ENCODE peak calls at places on chromosome 9, in six cellular contexts. U, X, M, F, E and N are unnamed samples.

GRCh38 chr9:129761901-129762359 is 9.1 kb upstream of the PTGES start:
- DNase-seq in U (no peak), X (peak; percentile 81), M (peak; percentile 75), F (no peak), E (no peak), N (no peak)

GRCh38 chr9:87792831-87793288 is 66.9 kb downstream of the CTSL start:
- DNase-seq in U (no peak), X (peak; percentile 95), M (peak; percentile 19), F (no peak), E (no peak), N (peak; percentile 62)

GRCh38 chr9:36903541-36904435 is 130.3 kb downstream of the PAX5 start:
- DNase-seq in U (no peak), X (peak; percentile 85), M (no peak), F (no peak), E (no peak), N (no peak)

GRCh38 chr9:33080534-33080933 is 4.1 kb upstream of the SMU1 start:
- DNase-seq in U (no peak), X (no peak), M (no peak), F (no peak), E (no peak), N (no peak)

GRCh38 chr9:28234899-28235277 is 661.6 kb upstream of the C9orf72 start:
- DNase-seq in U (no peak), X (peak; percentile 69), M (peak; percentile 37), F (no peak), E (no peak), N (no peak)

GRCh38 chr9:545480-545879 is 296.0 kb upstream of the DMRT1 start:
- DNase-seq in U (no peak), X (no peak), M (no peak), F (no peak), E (no peak), N (peak; percentile 42)

GRCh38 chr9:127455299-127455992 is 4.1 kb downstream of the LRSAM1 start:
- DNase-seq in U (no peak), X (no peak), M (no peak), F (no peak), E (no peak), N (peak; percentile 44)

GRCh38 chr9:21995652-21996275 is 1.2 kb downstream of the CDKN2B-AS1 start:
- DNase-seq in U (peak; percentile 33), X (peak; percentile 73), M (no peak), F (no peak), E (peak; percentile 93), N (peak; percentile 49)

GRCh38 chr9:76818271-76818670 is 54.0 kb downstream of the PCA3 start:
- DNase-seq in U (no peak), X (peak; percentile 96), M (peak; percentile 86), F (no peak), E (no peak), N (peak; percentile 27)

GRCh38 chr9:101706261-101706798 is 32.1 kb downstream of the GRIN3A start:
- DNase-seq in U (no peak), X (no peak), M (no peak), F (no peak), E (no peak), N (no peak)

GRCh38 chr9:120692901-120693573 is 21.2 kb downstream of the MEGF9 start:
- DNase-seq in U (no peak), X (peak; percentile 24), M (peak; percentile 32), F (no peak), E (no peak), N (no peak)